ENCODE peak calls at places on chromosomes 12 and 14, in five cellular contexts. One of them, this sample, is unnamed.

GRCh38 chr12:95335948-95336347 is 118.3 kb downstream of the VEZT start:
- DNase-seq in HepG2: peak; percentile 21
- DNase-seq in H1: no peak
- DNase-seq in GM12878: no peak
- DNase-seq in K562: no peak
- DNase-seq in this sample: no peak

GRCh38 chr12:53053223-53054111 is 3.6 kb downstream of the TNS2 start:
- DNase-seq in H1: no peak
- DNase-seq in K562: peak; percentile 78
- DNase-seq in HepG2: peak; percentile 77
- DNase-seq in GM12878: no peak
- DNase-seq in this sample: peak; percentile 73

GRCh38 chr12:79487386-79488110 is 203.2 kb downstream of the PAWR start:
- DNase-seq in K562: no peak
- DNase-seq in GM12878: no peak
- DNase-seq in H1: no peak
- DNase-seq in HepG2: no peak
- DNase-seq in this sample: no peak

GRCh38 chr14:77026166-77026929 is 2.2 kb downstream of the IRF2BPL start:
- DNase-seq in HepG2: no peak
- DNase-seq in H1: no peak
- DNase-seq in K562: no peak
- DNase-seq in GM12878: no peak
- DNase-seq in this sample: no peak

GRCh38 chr12:39368096-39368495 is 74.8 kb downstream of the KIF21A start:
- DNase-seq in HepG2: no peak
- DNase-seq in GM12878: no peak
- DNase-seq in K562: no peak
- DNase-seq in H1: no peak
- DNase-seq in this sample: no peak

GRCh38 chr14:79605863-79606262 is 605.4 kb downstream of the DIO2 start:
- DNase-seq in HepG2: no peak
- DNase-seq in H1: no peak
- DNase-seq in K562: no peak
- DNase-seq in GM12878: no peak
- DNase-seq in this sample: no peak

GRCh38 chr14:75299064-75299463 is 20.4 kb downstream of the FOS start:
- DNase-seq in GM12878: no peak
- DNase-seq in H1: no peak
- DNase-seq in HepG2: no peak
- DNase-seq in K562: no peak
- DNase-seq in this sample: no peak

GRCh38 chr12:46005151-46005797 is 14.9 kb upstream of the SCAF11 start:
- DNase-seq in HepG2: no peak
- DNase-seq in GM12878: no peak
- DNase-seq in H1: no peak
- DNase-seq in K562: no peak
- DNase-seq in this sample: no peak

GRCh38 chr12:116389990-116390655 is 112.6 kb upstream of the MED13L start:
- DNase-seq in H1: no peak
- DNase-seq in GM12878: no peak
- DNase-seq in HepG2: no peak
- DNase-seq in K562: no peak
- DNase-seq in this sample: peak; percentile 31

GRCh38 chr12:3168223-3168770 is 91.1 kb downstream of the TSPAN9 start:
- DNase-seq in H1: no peak
- DNase-seq in GM12878: no peak
- DNase-seq in HepG2: no peak
- DNase-seq in K562: no peak
- DNase-seq in this sample: no peak
- TF ChIP-seq SP1 in H1: no peak
- TF ChIP-seq SP1 in GM12878: no peak
- TF ChIP-seq SP1 in HepG2: no peak
- TF ChIP-seq SP1 in K562: no peak
- TF ChIP-seq SP1 in this sample: no peak

GRCh38 chr12:6310771-6311610 is 509 bp downstream of the PLEKHG6 start:
- DNase-seq in GM12878: no peak
- DNase-seq in HepG2: no peak
- DNase-seq in H1: no peak
- DNase-seq in K562: no peak
- DNase-seq in this sample: no peak
- TF ChIP-seq CTCF in GM12878: no peak
- TF ChIP-seq CTCF in HepG2: peak; percentile 27
- TF ChIP-seq CTCF in H1: peak; percentile 8
- TF ChIP-seq CTCF in K562: no peak
- TF ChIP-seq CTCF in this sample: no peak

DNA sequence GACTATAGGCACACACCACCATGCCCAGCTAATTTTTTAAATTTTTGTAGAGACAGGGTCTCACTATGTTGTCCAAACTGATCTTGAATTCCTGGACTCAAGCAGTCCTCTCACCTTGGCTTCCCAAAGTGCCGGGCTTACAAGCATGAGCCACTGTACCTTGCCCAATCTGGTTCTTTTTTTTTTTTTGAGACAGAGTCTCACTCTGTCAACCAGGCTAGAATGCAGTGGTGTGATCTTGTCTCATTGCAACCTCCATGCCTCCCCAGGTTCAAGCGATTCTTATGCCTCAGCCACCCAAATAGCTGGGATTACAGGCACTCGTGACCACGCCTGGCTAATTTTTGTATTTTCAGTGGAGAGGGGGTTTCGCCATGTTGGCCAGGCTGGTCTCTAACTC is 15.4 kb downstream of the MRPL42 start:
- DNase-seq in K562: no peak
- DNase-seq in H1: no peak
- DNase-seq in GM12878: no peak
- DNase-seq in HepG2: no peak
- DNase-seq in this sample: no peak
- H3K27ac ChIP-seq in K562: no peak overlapping the region
- H3K27ac ChIP-seq in H1: no peak overlapping the region
- H3K27ac ChIP-seq in GM12878: no peak overlapping the region
- H3K27ac ChIP-seq in HepG2: no peak overlapping the region
- H3K27ac ChIP-seq in this sample: no peak overlapping the region

DNA sequence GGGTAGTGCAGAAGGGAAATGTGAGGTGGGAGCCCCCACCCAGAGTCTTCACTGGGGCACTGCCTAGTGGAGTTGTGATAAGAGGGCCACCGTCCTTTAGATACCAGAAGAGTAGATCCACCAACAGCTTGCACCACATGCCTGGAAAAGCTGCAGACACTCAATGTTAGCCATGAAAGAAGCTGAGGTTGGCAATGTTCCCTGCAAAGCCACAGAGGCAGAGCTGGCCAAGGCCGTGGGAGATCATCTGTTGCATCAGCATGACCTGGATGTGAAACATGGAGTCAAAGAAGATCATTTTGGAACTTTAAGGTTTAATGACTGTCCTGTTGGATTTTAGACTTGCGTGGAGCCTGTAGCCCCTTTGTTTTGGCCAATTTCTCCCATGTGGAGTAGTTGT is 468.4 kb upstream of the FOXG1 start:
- DNase-seq in GM12878: no peak
- DNase-seq in K562: no peak
- DNase-seq in HepG2: no peak
- DNase-seq in H1: no peak
- DNase-seq in this sample: no peak
- TF ChIP-seq SP1 in GM12878: no peak
- TF ChIP-seq SP1 in K562: no peak
- TF ChIP-seq SP1 in HepG2: no peak
- TF ChIP-seq SP1 in H1: no peak
- TF ChIP-seq SP1 in this sample: no peak

GRCh38 chr12:91367234-91367849 is 184.7 kb upstream of the DCN start:
- DNase-seq in H1: no peak
- DNase-seq in K562: peak; percentile 36
- DNase-seq in HepG2: peak; percentile 2
- DNase-seq in GM12878: no peak
- DNase-seq in this sample: peak; percentile 13
- TF ChIP-seq CTCF in H1: peak; percentile 37
- TF ChIP-seq CTCF in K562: peak; percentile 41
- TF ChIP-seq CTCF in HepG2: no peak
- TF ChIP-seq CTCF in GM12878: peak; percentile 38
- TF ChIP-seq CTCF in this sample: peak; percentile 71

GRCh38 chr12:19848426-19848825 is 409.1 kb downstream of the AEBP2 start:
- DNase-seq in HepG2: no peak
- DNase-seq in GM12878: no peak
- DNase-seq in H1: no peak
- DNase-seq in K562: no peak
- DNase-seq in this sample: no peak

GRCh38 chr12:19849208-19849607 is 409.9 kb downstream of the AEBP2 start:
- DNase-seq in K562: no peak
- DNase-seq in HepG2: no peak
- DNase-seq in GM12878: no peak
- DNase-seq in H1: no peak
- DNase-seq in this sample: no peak

GRCh38 chr12:19846561-19846960 is 407.3 kb downstream of the AEBP2 start:
- DNase-seq in K562: no peak
- DNase-seq in H1: no peak
- DNase-seq in HepG2: no peak
- DNase-seq in GM12878: no peak
- DNase-seq in this sample: no peak

GRCh38 chr12:19850341-19851065 is 411.2 kb downstream of the AEBP2 start:
- DNase-seq in HepG2: no peak
- DNase-seq in GM12878: no peak
- DNase-seq in K562: no peak
- DNase-seq in H1: no peak
- DNase-seq in this sample: no peak

GRCh38 chr12:19847294-19848059 is 408.2 kb downstream of the AEBP2 start:
- DNase-seq in GM12878: no peak
- DNase-seq in K562: no peak
- DNase-seq in H1: no peak
- DNase-seq in HepG2: no peak
- DNase-seq in this sample: no peak
- H3K27ac ChIP-seq in GM12878: no peak overlapping the region
- H3K27ac ChIP-seq in K562: no peak overlapping the region
- H3K27ac ChIP-seq in H1: no peak overlapping the region
- H3K27ac ChIP-seq in HepG2: no peak overlapping the region
- H3K27ac ChIP-seq in this sample: no peak overlapping the region

GRCh38 chr12:107906719-107907118 is 132.2 kb downstream of the ASCL4 start:
- DNase-seq in GM12878: no peak
- DNase-seq in K562: no peak
- DNase-seq in HepG2: no peak
- DNase-seq in H1: no peak
- DNase-seq in this sample: no peak

GRCh38 chr12:107917912-107918800 is 143.7 kb downstream of the ASCL4 start:
- DNase-seq in H1: peak; percentile 21
- DNase-seq in K562: peak; percentile 42
- DNase-seq in HepG2: peak; percentile 23
- DNase-seq in GM12878: no peak
- DNase-seq in this sample: peak; percentile 32

GRCh38 chr12:107914460-107914977 is 140.0 kb downstream of the ASCL4 start:
- DNase-seq in GM12878: no peak
- DNase-seq in H1: no peak
- DNase-seq in HepG2: no peak
- DNase-seq in K562: peak; percentile 77
- DNase-seq in this sample: no peak

GRCh38 chr12:107912421-107913004 is 138.0 kb downstream of the ASCL4 start:
- DNase-seq in K562: peak; percentile 84
- DNase-seq in HepG2: no peak
- DNase-seq in H1: no peak
- DNase-seq in GM12878: no peak
- DNase-seq in this sample: peak; percentile 28
- TF ChIP-seq SP1 in K562: no peak
- TF ChIP-seq SP1 in HepG2: no peak
- TF ChIP-seq SP1 in H1: no peak
- TF ChIP-seq SP1 in GM12878: no peak
- TF ChIP-seq SP1 in this sample: no peak

This sample was measured in HCT116.